ENCODE peak calls at places on chromosomes 5 and 9, in six cellular contexts. J is cardiac fibroblast, Z is choroid plexus epithelial cell, G is tibial nerve, P is chondrocyte, Q is B cell. V is an unnamed sample.

GRCh38 chr5:139635606-139636206 is 12.4 kb upstream of the CXXC5 start:
- DNase-seq in J (peak), Z (peak), G (no peak), P (no peak), Q (peak), V (peak)

GRCh38 chr5:170100051-170100943 is 5.4 kb upstream of the FOXI1 start:
- DNase-seq in J (peak), Z (peak), G (peak), P (no peak), Q (peak), V (peak)

GRCh38 chr9:7149258-7149657 is 391.5 kb downstream of the KDM4C start:
- DNase-seq in J (no peak), Z (no peak), G (no peak), P (no peak), Q (no peak), V (no peak)

GRCh38 chr5:154779105-154779504 is 23.9 kb downstream of the LARP1 start:
- DNase-seq in J (peak), Z (peak), G (no peak), P (no peak), Q (no peak), V (peak)

GRCh38 chr9:99822096-99822595 is 461 bp downstream of the NR4A3 start:
- DNase-seq in J (peak), Z (peak), G (no peak), P (no peak), Q (no peak), V (no peak)

GRCh38 chr5:66143473-66144073 is 527 bp upstream of the SREK1 start:
- DNase-seq in J (no peak), Z (no peak), G (no peak), P (no peak), Q (no peak), V (no peak)

GRCh38 chr9:131589124-131589711 is 43.9 kb downstream of the PRRT1B start:
- DNase-seq in J (no peak), Z (no peak), G (no peak), P (no peak), Q (no peak), V (no peak)

GRCh38 chr9:33988219-33988890 is 60.3 kb downstream of the UBAP2 start:
- DNase-seq in J (peak), Z (no peak), G (no peak), P (no peak), Q (no peak), V (peak)

GRCh38 chr9:71567890-71568289 is 200.4 kb downstream of the CEMIP2 start:
- DNase-seq in J (no peak), Z (no peak), G (no peak), P (no peak), Q (no peak), V (no peak)

GRCh38 chr5:10329808-10330481 is 22.2 kb upstream of the CMBL start:
- DNase-seq in J (peak), Z (peak), G (no peak), P (no peak), Q (no peak), V (no peak)

GRCh38 chr5:159605585-159605984 is 275.3 kb upstream of the IL12B start:
- DNase-seq in J (peak), Z (peak), G (no peak), P (no peak), Q (no peak), V (no peak)

GRCh38 chr5:81288021-81288433 is 13.4 kb upstream of the ZCCHC9 start:
- DNase-seq in J (no peak), Z (no peak), G (no peak), P (no peak), Q (no peak), V (no peak)

GRCh38 chr9:137170486-137171148 is 766 bp upstream of the LRRC26 start:
- DNase-seq in J (no peak), Z (no peak), G (no peak), P (no peak), Q (no peak), V (no peak)

DNA sequence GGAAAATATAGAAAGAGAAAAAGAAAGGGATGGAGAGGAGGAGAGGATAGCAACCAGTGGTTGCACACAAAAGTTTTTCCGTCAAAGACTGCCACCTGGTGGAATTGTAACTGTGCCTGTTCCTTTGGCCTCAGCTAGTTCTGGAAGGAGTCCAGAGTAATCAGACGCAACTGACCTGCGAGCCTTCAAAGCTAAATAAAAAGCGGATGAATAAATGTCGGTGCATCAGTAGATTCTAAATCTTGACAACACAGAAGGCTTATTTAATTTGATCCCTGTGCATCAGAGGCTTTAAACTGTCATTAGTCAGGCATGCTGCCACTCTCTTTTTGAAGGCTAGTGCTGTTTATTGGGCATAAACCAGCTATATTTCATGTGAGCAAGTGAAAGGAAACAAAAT is 132.9 kb upstream of the ACO1 start:
- DNase-seq in J (peak), Z (peak), G (no peak), P (no peak), Q (peak), V (peak)
- TF ChIP-seq CTCF in J (peak), Z (peak), G (peak), P (peak), Q (peak), V (peak)

DNA sequence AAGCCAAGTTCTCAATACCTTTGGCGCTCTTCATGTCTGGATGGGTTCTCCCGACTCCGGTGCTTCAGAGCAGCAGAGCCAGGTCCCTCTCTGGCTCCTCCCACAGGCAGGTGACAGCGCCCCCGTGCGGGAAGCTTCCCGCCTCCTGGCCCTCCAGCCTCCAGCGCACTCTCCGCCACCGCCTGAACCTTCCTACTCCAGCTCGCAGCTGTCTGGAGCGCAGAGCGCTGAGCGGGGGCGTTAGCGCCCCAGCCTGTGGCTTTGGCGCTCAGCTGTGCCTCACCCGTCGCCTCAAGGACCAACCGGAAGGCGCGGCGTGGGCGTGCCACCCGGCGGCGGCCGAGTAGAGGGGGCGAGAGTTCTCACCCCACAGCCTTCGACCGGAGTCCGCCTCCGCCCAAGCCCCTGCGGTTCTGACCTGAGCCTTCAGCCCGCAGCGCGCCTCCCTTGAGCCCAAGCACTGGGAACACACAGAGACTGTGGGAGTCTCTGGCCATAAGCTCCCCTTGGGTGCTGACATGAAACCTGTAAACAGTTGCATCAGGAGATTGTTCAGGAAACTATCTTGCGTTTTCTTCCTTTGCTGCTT is at the start of gene SLCO4C1:
- DNase-seq in J (peak), Z (peak), G (no peak), P (no peak), Q (peak), V (peak)
- TF ChIP-seq CTCF in J (peak), Z (peak), G (peak), P (peak), Q (peak), V (peak)

GRCh38 chr9:87107072-87107471 is 159.8 kb upstream of the GAS1 start:
- DNase-seq in J (no peak), Z (peak), G (no peak), P (no peak), Q (no peak), V (peak)
- TF ChIP-seq CTCF in J (peak), Z (peak), G (no peak), P (peak), Q (no peak), V (no peak)

DNA sequence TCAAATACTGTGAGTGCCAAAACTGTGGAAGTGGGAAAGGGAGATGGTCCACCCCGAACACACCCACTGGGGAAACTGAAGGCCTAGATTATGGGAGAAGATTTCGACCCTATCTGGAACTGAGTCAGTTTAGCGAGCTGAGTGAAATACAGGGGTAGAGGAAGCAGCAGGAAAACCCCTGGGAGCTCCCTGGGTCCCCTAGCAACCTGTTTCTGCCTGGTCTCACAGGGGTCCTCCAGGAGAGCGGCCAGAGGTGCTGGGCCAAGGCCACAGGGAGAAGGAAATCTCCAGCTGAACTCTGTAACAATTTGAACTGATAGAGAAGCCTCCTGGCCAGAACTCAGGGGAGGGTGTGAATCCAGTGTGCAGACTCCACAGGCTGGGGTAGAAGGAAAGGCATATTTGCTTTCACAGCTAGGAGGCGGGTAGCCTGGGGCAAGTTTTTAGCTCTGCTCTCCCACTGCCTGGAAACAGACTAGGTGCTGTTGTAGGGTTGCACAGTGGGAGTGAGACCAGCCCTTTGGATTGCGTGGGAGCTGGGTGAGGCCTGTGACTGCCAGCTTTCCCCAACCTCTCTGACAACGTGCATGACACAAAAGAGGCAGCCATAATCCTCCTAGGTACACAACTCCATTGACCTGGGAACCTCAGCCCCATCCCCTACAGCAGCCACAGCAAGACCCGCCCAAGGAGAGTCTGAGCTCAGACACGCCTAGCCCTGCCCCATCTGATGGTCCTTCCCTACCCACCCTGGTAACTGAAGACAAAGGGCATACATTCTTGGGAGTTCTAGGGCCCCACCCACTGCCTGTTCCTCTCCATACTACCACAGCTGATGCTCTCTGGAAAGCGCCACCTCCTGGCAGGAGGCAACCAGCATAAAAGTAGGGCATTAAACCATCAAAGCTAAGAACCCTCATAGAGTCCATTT is 78.8 kb upstream of the GPBP1 start:
- DNase-seq in J (peak), Z (peak), G (no peak), P (no peak), Q (no peak), V (peak)
- TF ChIP-seq CTCF in J (no peak), Z (peak), G (no peak), P (peak), Q (no peak), V (peak)